ENCODE peak calls at places on chromosomes 13 and 19, in eight cellular contexts. V is cardiac muscle cell; D is lower leg skin; B is fibroblast of lung; P is IMR-90; S is effector memory CD4-positive, alpha-beta T cell; E is aorta; U is A673. A is an unnamed sample.

GRCh38 chr13:60642552-60642951 is 245.5 kb downstream of the TDRD3 start:
- DNase-seq in E (no peak), B (no peak), U (no peak), P (no peak), V (no peak), D (no peak), S (no peak), A (no peak)

GRCh38 chr13:34462843-34463242 is 479.2 kb upstream of the NBEA start:
- DNase-seq in V (no peak), D (no peak), U (no peak), B (peak), S (no peak), E (no peak), P (peak), A (no peak)

GRCh38 chr13:43537124-43537523 is 249.6 kb downstream of the ENOX1 start:
- DNase-seq in V (peak), B (peak), S (no peak), U (peak), E (no peak), P (peak), D (no peak), A (no peak)

GRCh38 chr19:48452255-48452654 is 3.1 kb upstream of the KCNJ14 start:
- DNase-seq in D (no peak), V (no peak), B (no peak), P (no peak), E (no peak), U (no peak), S (no peak), A (no peak)

GRCh38 chr13:36736119-36736726 is 62.4 kb downstream of the SERTM1 start:
- DNase-seq in S (no peak), P (peak), B (peak), D (peak), E (no peak), V (peak), U (peak), A (peak)

GRCh38 chr19:8515317-8515716 is 1.4 kb upstream of the ZNF414 start:
- DNase-seq in P (no peak), U (no peak), B (no peak), V (no peak), D (no peak), S (no peak), E (no peak), A (peak)

GRCh38 chr13:84994582-84994981 is 804.6 kb downstream of the SLITRK6 start:
- DNase-seq in V (no peak), E (no peak), D (no peak), U (no peak), P (no peak), B (peak), S (no peak), A (no peak)

GRCh38 chr19:43564800-43565199 is 10.5 kb downstream of the XRCC1 start:
- DNase-seq in D (no peak), B (no peak), P (no peak), U (peak), V (no peak), E (no peak), S (no peak), A (peak)

GRCh38 chr19:3313199-3313575 is 53.2 kb upstream of the NFIC start:
- DNase-seq in V (no peak), B (no peak), S (no peak), U (no peak), P (no peak), D (no peak), E (no peak), A (no peak)

GRCh38 chr19:1171755-1172352 is 2.2 kb downstream of the SBNO2 start:
- DNase-seq in V (no peak), B (no peak), D (no peak), E (no peak), P (no peak), S (no peak), U (peak), A (no peak)
- H3K4me3 ChIP-seq in V (no peak), B (peak), D (no peak), E (no peak), P (peak), S (no peak), U (peak), A (no peak)

DNA sequence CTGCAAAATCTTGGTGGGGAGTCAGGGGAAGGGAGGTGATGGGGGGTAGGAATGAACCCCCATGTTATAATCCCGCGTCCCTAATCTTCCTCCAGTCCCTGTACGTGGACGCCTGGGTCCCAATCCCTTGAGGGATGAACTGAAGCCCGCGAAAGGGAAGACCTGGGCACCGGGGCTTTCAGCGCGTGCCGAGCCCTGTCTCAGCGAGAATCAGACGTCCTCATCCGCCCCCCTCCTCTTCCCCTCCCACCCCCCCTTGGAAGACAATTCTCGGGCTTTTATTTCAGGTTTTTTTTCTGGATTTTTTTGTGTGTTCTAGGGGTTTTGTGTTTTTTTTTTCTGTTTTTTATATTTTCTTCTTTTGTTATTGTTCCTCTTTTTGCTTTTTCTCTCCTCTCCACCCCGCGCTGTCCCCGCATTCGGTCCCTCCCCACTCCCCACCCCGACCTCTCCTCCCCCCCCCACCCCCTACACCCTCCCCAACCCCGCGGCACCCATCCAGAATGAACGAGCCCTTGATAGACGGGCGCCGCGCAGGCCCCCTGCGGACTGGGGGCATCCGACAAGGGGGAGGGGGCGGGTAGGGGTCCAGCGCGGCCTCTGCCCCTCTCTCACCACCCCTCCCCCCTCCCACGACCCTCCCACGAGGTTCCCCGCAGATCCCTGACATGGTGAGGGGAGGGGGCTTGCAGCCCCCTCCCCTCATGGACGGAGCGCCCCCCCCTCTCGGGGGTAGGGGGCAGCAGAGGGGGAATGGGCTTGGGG is 10.3 kb downstream of the C19orf81 start:
- DNase-seq in U (no peak), D (no peak), S (no peak), E (no peak), B (no peak), V (no peak), P (no peak), A (no peak)
- H3K4me3 ChIP-seq in U (peak), D (no peak), S (no peak), E (no peak), B (no peak), V (peak), P (no peak), A (peak)

DNA sequence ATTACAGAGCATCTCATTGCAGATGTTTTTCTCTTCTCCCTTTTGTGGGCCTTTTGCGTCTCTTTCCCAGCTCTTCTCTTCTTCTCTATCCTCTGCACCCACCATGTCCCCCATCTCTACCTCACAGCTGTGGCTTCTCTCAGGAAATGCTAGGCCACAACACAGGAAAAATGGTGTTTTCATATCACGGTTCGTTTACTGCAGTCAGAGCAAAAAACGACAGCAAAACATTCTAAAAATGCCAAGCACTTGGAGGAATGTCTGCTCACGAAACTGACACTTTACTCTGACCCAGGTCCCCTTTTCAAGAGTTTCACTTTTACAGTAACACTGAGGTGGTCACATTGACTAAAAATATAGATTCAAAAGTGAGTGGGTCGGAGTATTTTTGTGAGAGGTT is 152.2 kb downstream of the DCT start:
- DNase-seq in B (no peak), U (no peak), S (no peak), P (no peak), V (no peak), D (no peak), E (no peak), A (peak)
- H3K4me3 ChIP-seq in B (no peak), U (no peak), S (peak), P (no peak), V (no peak), D (no peak), E (no peak), A (peak)

DNA sequence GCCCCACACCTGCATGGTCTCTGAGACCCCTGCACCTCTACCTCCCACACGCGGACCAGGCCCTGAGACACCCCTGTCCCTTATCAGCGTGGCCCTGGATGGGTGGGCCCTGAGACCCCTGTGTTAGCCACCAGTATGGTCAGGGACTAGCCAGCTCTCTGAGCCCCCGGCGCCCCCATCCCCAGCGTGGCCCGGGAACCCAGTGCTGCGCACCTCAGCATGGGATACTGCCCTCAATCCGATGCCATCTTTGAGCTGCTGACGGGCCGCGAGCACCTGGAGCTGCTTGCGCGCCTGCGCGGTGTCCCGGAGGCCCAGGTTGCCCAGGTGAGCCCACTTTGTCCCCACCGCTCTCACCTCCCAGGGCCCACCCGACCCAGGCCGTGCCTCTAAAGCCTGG is 5.0 kb upstream of the ARHGAP45 start:
- DNase-seq in D (no peak), P (no peak), E (no peak), B (no peak), S (no peak), U (no peak), V (no peak), A (no peak)
- H3K4me3 ChIP-seq in D (no peak), P (no peak), E (no peak), B (no peak), S (no peak), U (no peak), V (no peak), A (no peak)

GRCh38 chr19:46856062-46857022 is 4.5 kb upstream of the ARHGAP35 start:
- DNase-seq in S (peak), B (peak), U (peak), E (peak), V (peak), D (peak), P (peak), A (peak)
- H3K4me3 ChIP-seq in S (peak), B (peak), U (peak), E (peak), V (no peak), D (no peak), P (peak), A (no peak)

GRCh38 chr19:46990998-46991676 is 28.5 kb upstream of the NPAS1 start:
- DNase-seq in P (peak), E (peak), B (peak), S (peak), V (peak), U (peak), D (peak), A (peak)
- H3K4me3 ChIP-seq in P (no peak), E (no peak), B (no peak), S (no peak), V (no peak), U (peak), D (no peak), A (no peak)

GRCh38 chr13:79710376-79710775 is 229.4 kb downstream of the NDFIP2 start:
- DNase-seq in S (no peak), U (peak), E (no peak), D (no peak), V (no peak), P (no peak), B (peak), A (no peak)
- H3K4me3 ChIP-seq in S (no peak), U (no peak), E (no peak), D (no peak), V (no peak), P (no peak), B (no peak), A (no peak)